ENCODE peak calls at places on chromosome 7, in nine cellular contexts. U is skeletal muscle cell; Z is AG09309; K is tibial nerve; L is activated CD8-positive, alpha-beta memory T cell treated with anti-CD3 and anti-CD28 coated beads for 48 hours; N is heart right ventricle; W is kidney glomerular epithelial cell; A is thyroid gland; I is NCI-H1694 treated with DMSO at 0.1 percent for 48 hours. S is an unnamed sample.

GRCh38 chr7:110988890-110989501 is 101.9 kb upstream of the LRRN3 start:
- DNase-seq in U (no peak), Z (no peak), K (no peak), L (no peak), N (no peak), W (no peak), A (no peak), I (no peak), S (no peak)

GRCh38 chr7:90201500-90201899 is 10.0 kb upstream of the STEAP2 start:
- DNase-seq in U (no peak), Z (no peak), K (no peak), L (no peak), N (no peak), W (no peak), A (no peak), I (no peak), S (no peak)

GRCh38 chr7:111741811-111742240 is 179.5 kb upstream of the IMMP2L start:
- DNase-seq in U (no peak), Z (no peak), K (peak; percentile 19), L (no peak), N (peak; percentile 24), W (peak; percentile 51), A (peak; percentile 62), I (peak; percentile 75), S (no peak)

GRCh38 chr7:70574970-70575799 is 556.8 kb upstream of the GALNT17 start:
- DNase-seq in U (no peak), Z (no peak), K (no peak), L (no peak), N (no peak), W (peak; percentile 69), A (no peak), I (peak; percentile 98), S (no peak)

GRCh38 chr7:131293018-131293417 is 34.7 kb upstream of the MKLN1 start:
- DNase-seq in U (peak; percentile 39), Z (peak; percentile 25), K (no peak), L (no peak), N (peak; percentile 49), W (no peak), A (no peak), I (no peak), S (no peak)

GRCh38 chr7:132544999-132545398 is 31.3 kb downstream of the PLXNA4 start:
- DNase-seq in U (no peak), Z (no peak), K (no peak), L (no peak), N (no peak), W (no peak), A (no peak), I (no peak), S (no peak)

GRCh38 chr7:31019509-31019908 is 32.6 kb upstream of the ADCYAP1R1 start:
- DNase-seq in U (no peak), Z (no peak), K (no peak), L (no peak), N (no peak), W (no peak), A (no peak), I (no peak), S (no peak)

GRCh38 chr7:20791523-20791879 is 4.8 kb upstream of the SP8 start:
- DNase-seq in U (no peak), Z (no peak), K (no peak), L (no peak), N (no peak), W (no peak), A (no peak), I (no peak), S (no peak)

GRCh38 chr7:74294191-74294998 is 5.2 kb downstream of the CLIP2 start:
- DNase-seq in U (no peak), Z (no peak), K (no peak), L (no peak), N (peak; percentile 62), W (no peak), A (no peak), I (no peak), S (no peak)

GRCh38 chr7:156155988-156156733 is 343.9 kb upstream of the SHH start:
- DNase-seq in U (no peak), Z (no peak), K (no peak), L (no peak), N (no peak), W (no peak), A (no peak), I (no peak), S (no peak)

GRCh38 chr7:102409340-102409739 is 13.2 kb downstream of the PRKRIP1 start:
- DNase-seq in U (no peak), Z (no peak), K (no peak), L (no peak), N (no peak), W (no peak), A (no peak), I (no peak), S (no peak)

GRCh38 chr7:44096326-44096881 is 7.7 kb upstream of the AEBP1 start:
- DNase-seq in U (no peak), Z (no peak), K (no peak), L (no peak), N (no peak), W (no peak), A (no peak), I (no peak), S (no peak)

GRCh38 chr7:112069879-112070321 is 136.3 kb downstream of the DOCK4 start:
- DNase-seq in U (no peak), Z (no peak), K (no peak), L (no peak), N (no peak), W (peak; percentile 58), A (no peak), I (no peak), S (no peak)

GRCh38 chr7:47291461-47292051 is 290.4 kb downstream of the TNS3 start:
- DNase-seq in U (peak; percentile 84), Z (peak; percentile 82), K (no peak), L (no peak), N (no peak), W (peak; percentile 46), A (no peak), I (no peak), S (peak; percentile 92)

GRCh38 chr7:111232249-111233084 is 141.5 kb downstream of the LRRN3 start:
- DNase-seq in U (peak; percentile 17), Z (no peak), K (no peak), L (no peak), N (no peak), W (peak; percentile 64), A (no peak), I (no peak), S (peak; percentile 3)

GRCh38 chr7:103065666-103066065 is 8.9 kb downstream of the FBXL13 start:
- DNase-seq in U (no peak), Z (no peak), K (no peak), L (no peak), N (no peak), W (no peak), A (no peak), I (peak; percentile 5), S (peak; percentile 11)

GRCh38 chr7:94301024-94301588 is 93.6 kb upstream of the COL1A2 start:
- DNase-seq in U (peak; percentile 98), Z (peak; percentile 89), K (peak; percentile 44), L (no peak), N (peak; percentile 65), W (peak; percentile 89), A (peak; percentile 50), I (no peak), S (peak; percentile 87)

GRCh38 chr7:135845415-135846075 is 96.9 kb upstream of the FAM180A start:
- DNase-seq in U (no peak), Z (no peak), K (no peak), L (no peak), N (no peak), W (no peak), A (no peak), I (no peak), S (no peak)

GRCh38 chr7:53473371-53473770 is 437.9 kb downstream of the POM121L12 start:
- DNase-seq in U (no peak), Z (no peak), K (no peak), L (no peak), N (no peak), W (no peak), A (no peak), I (no peak), S (no peak)

GRCh38 chr7:104548861-104549260 is 220.5 kb downstream of the LHFPL3 start:
- DNase-seq in U (no peak), Z (no peak), K (no peak), L (no peak), N (no peak), W (no peak), A (no peak), I (peak; percentile 26), S (no peak)

GRCh38 chr7:120996333-120996982 is 7.9 kb downstream of the CPED1 start:
- DNase-seq in U (peak; percentile 81), Z (peak; percentile 74), K (peak; percentile 46), L (no peak), N (peak; percentile 92), W (peak; percentile 45), A (peak; percentile 37), I (peak; percentile 25), S (peak; percentile 73)

GRCh38 chr7:935321-936130 is 19.0 kb downstream of the ADAP1 start:
- DNase-seq in U (no peak), Z (no peak), K (no peak), L (no peak), N (no peak), W (no peak), A (no peak), I (no peak), S (no peak)

GRCh38 chr7:55247466-55247865 is 117.7 kb upstream of the LANCL2 start:
- DNase-seq in U (no peak), Z (no peak), K (no peak), L (no peak), N (no peak), W (no peak), A (no peak), I (no peak), S (no peak)

GRCh38 chr7:22610258-22610657 is 110.3 kb upstream of the STEAP1B start:
- DNase-seq in U (no peak), Z (no peak), K (no peak), L (no peak), N (no peak), W (no peak), A (no peak), I (no peak), S (no peak)

GRCh38 chr7:13979671-13980438 is 9.6 kb downstream of the ETV1 start:
- DNase-seq in U (no peak), Z (no peak), K (no peak), L (no peak), N (no peak), W (no peak), A (no peak), I (no peak), S (peak; percentile 34)

GRCh38 chr7:140212100-140212881 is 35.5 kb upstream of the KDM7A start:
- DNase-seq in U (no peak), Z (no peak), K (no peak), L (no peak), N (no peak), W (no peak), A (no peak), I (no peak), S (no peak)

GRCh38 chr7:24472093-24472492 is 101.2 kb upstream of the PALS2 start:
- DNase-seq in U (no peak), Z (no peak), K (no peak), L (no peak), N (no peak), W (no peak), A (no peak), I (no peak), S (no peak)